ENCODE peak calls at places on chromosomes 16 and 17, in five cellular contexts. O is activated T-helper 17 cell treated with anti-CD3 and anti-CD28 coated beads, Interleukin-2, amount 50 U/mL, for 72 hours; B is T-cell; H is Right ventricle myocardium superior; K is foreskin keratinocyte. L is an unnamed sample.

GRCh38 chr17:30576326-30576861 is 99.2 kb downstream of the GOSR1 start:
- ATAC-seq in B (no peak), O (no peak), K (no peak), H (no peak), L (no peak)

GRCh38 chr17:42554250-42555121 is 1.8 kb downstream of the HSD17B1 start:
- ATAC-seq in H (peak), B (peak), O (peak), K (peak), L (peak)

GRCh38 chr16:88718178-88718577 is 11.9 kb downstream of the CTU2 start:
- ATAC-seq in K (no peak), O (peak), H (no peak), B (no peak), L (no peak)

GRCh38 chr16:67235816-67236547 is 9.1 kb downstream of the TMEM208 start:
- ATAC-seq in O (peak), K (peak), B (peak), H (no peak), L (no peak)

GRCh38 chr17:14559720-14560119 is 258.8 kb downstream of the HS3ST3B1 start:
- ATAC-seq in O (no peak), H (no peak), B (no peak), K (no peak), L (no peak)

GRCh38 chr17:79504181-79504605 is 106.7 kb downstream of the RBFOX3 start:
- ATAC-seq in B (no peak), K (no peak), H (no peak), O (no peak), L (no peak)

GRCh38 chr16:23148513-23149266 is 562 bp downstream of the USP31 start:
- ATAC-seq in K (peak), O (peak), H (peak), B (peak), L (peak)

GRCh38 chr16:3960049-3960809 is 79.7 kb upstream of the CREBBP start:
- ATAC-seq in K (no peak), O (no peak), B (no peak), H (peak), L (peak)

GRCh38 chr16:27538508-27538907 is 11.2 kb downstream of the GTF3C1 start:
- ATAC-seq in K (no peak), O (no peak), H (no peak), B (no peak), L (no peak)

GRCh38 chr17:5523249-5523648 is 36.9 kb downstream of the MIS12 start:
- ATAC-seq in K (no peak), H (no peak), O (no peak), B (no peak), L (no peak)

GRCh38 chr17:34703533-34703932 is 124.2 kb downstream of the TMEM132E start:
- ATAC-seq in K (peak), H (no peak), O (no peak), B (no peak), L (no peak)

GRCh38 chr16:4760221-4760910 is 6.6 kb downstream of the ZNF500 start:
- ATAC-seq in O (no peak), B (no peak), K (no peak), H (no peak), L (no peak)

GRCh38 chr17:76841776-76842405 is 26.3 kb upstream of the MGAT5B start:
- ATAC-seq in H (no peak), K (no peak), B (no peak), O (no peak), L (no peak)

GRCh38 chr16:28473714-28474265 is 1.7 kb upstream of the NPIPB7 start:
- ATAC-seq in H (no peak), O (peak), K (no peak), B (no peak), L (no peak)

GRCh38 chr16:1763521-1764511 is 7.5 kb downstream of the NME3 start:
- ATAC-seq in H (peak), K (peak), B (no peak), O (no peak), L (peak)

GRCh38 chr16:53968896-53969295 is 264.9 kb downstream of the FTO start:
- ATAC-seq in B (no peak), K (no peak), H (no peak), O (no peak), L (no peak)

GRCh38 chr16:1121009-1121408 is 25.0 kb upstream of the C1QTNF8 start:
- ATAC-seq in H (no peak), B (no peak), O (no peak), K (no peak), L (no peak)

GRCh38 chr16:85320677-85321385 is 208.6 kb upstream of the CIBAR2 start:
- ATAC-seq in K (no peak), H (no peak), B (no peak), O (no peak), L (no peak)

GRCh38 chr16:17287401-17287800 is 183.4 kb downstream of the XYLT1 start:
- ATAC-seq in O (no peak), K (no peak), B (no peak), H (peak), L (peak)

GRCh38 chr17:78137392-78138203 is 7.0 kb downstream of the TMC8 start:
- ATAC-seq in H (no peak), K (no peak), O (no peak), B (peak), L (no peak)

GRCh38 chr16:50369133-50369804 is 481 bp upstream of the BRD7 start:
- ATAC-seq in K (no peak), O (no peak), B (no peak), H (no peak), L (no peak)

GRCh38 chr17:61072648-61073047 is 327.0 kb upstream of the TBX2 start:
- ATAC-seq in B (no peak), H (no peak), O (no peak), K (no peak), L (no peak)

GRCh38 chr16:17258848-17259713 is 211.7 kb downstream of the XYLT1 start:
- ATAC-seq in B (no peak), K (no peak), O (peak), H (no peak), L (peak)

L was measured in gastroesophageal sphincter.